ENCODE peak calls at places on chromosomes 4 and X, in ten cellular contexts. P is stimulated activated CD8-positive, alpha-beta memory T cell treated with anti-CD3 and anti-CD28 coated beads, Interleukin-7, amount 100 ng/mL, for 1 hour; C is nephron progenitor cell; Q is fibroblast of pulmonary artery; E is mucosa of descending colon; J is AG08395; Y is heart left ventricle; X is caudate nucleus; O is activated CD8-positive, alpha-beta T cell treated with anti-CD3 and anti-CD28 coated beads for 36 hours; L is activated CD4-positive, alpha-beta T cell treated with anti-CD3 and anti-CD28 coated beads, Interleukin-2, amount 50 U/mL, for 1 hour. W is an unnamed sample.

GRCh38 chrX:38985375-38985774 is 184.1 kb downstream of the MID1IP1 start:
- DNase-seq in P (no peak), C (no peak), Q (peak), E (no peak), J (peak), Y (no peak), X (no peak), O (peak), L (no peak), W (no peak)

GRCh38 chr4:68871772-68872441 is 56.1 kb downstream of the UGT2B10 start:
- DNase-seq in P (no peak), C (no peak), Q (no peak), E (no peak), J (no peak), Y (no peak), X (no peak), O (no peak), L (no peak), W (no peak)

GRCh38 chrX:8201896-8202331 is 30.8 kb upstream of the VCX2 start:
- DNase-seq in P (no peak), C (no peak), Q (peak), E (no peak), J (no peak), Y (peak), X (peak), O (no peak), L (no peak), W (no peak)

GRCh38 chrX:94831364-94831763 is 1157.4 kb downstream of the FAM133A start:
- DNase-seq in P (no peak), C (no peak), Q (peak), E (no peak), J (peak), Y (no peak), X (no peak), O (no peak), L (no peak), W (no peak)

GRCh38 chr4:151117371-151117962 is 18.0 kb downstream of the RPS3A start:
- DNase-seq in P (no peak), C (peak), Q (peak), E (peak), J (peak), Y (peak), X (peak), O (peak), L (peak), W (peak)

GRCh38 chr4:3059090-3059428 is 15.3 kb downstream of the HTT-AS start:
- DNase-seq in P (no peak), C (no peak), Q (no peak), E (no peak), J (no peak), Y (no peak), X (no peak), O (no peak), L (no peak), W (no peak)

GRCh38 chr4:39820186-39820585 is 122.2 kb downstream of the UBE2K start:
- DNase-seq in P (no peak), C (no peak), Q (no peak), E (no peak), J (no peak), Y (no peak), X (no peak), O (no peak), L (no peak), W (no peak)

GRCh38 chr4:88981571-88981970 is 75.4 kb downstream of the FAM13A start:
- DNase-seq in P (no peak), C (no peak), Q (peak), E (no peak), J (no peak), Y (no peak), X (no peak), O (no peak), L (no peak), W (no peak)

GRCh38 chrX:21225643-21226042 is 148.6 kb upstream of the CNKSR2 start:
- DNase-seq in P (no peak), C (no peak), Q (no peak), E (no peak), J (peak), Y (no peak), X (no peak), O (no peak), L (no peak), W (no peak)

GRCh38 chr4:64911846-64912245 is 502.6 kb upstream of the TECRL start:
- DNase-seq in P (no peak), C (no peak), Q (no peak), E (no peak), J (no peak), Y (no peak), X (no peak), O (no peak), L (no peak), W (no peak)

W was measured in activated effector memory CD4-positive, alpha-beta T cell treated with anti-CD3 and anti-CD28 coated beads, Interleukin-2, amount 50 U/mL, for 16 hours.